ENCODE peak calls at places on chromosomes 12 and 14, in five cellular contexts. L is upper lobe of left lung, K is HCT116, G is lower leg skin, I is ovary. W is an unnamed sample.

GRCh38 chr14:58713677-58714076 is 75.9 kb downstream of the DACT1 start:
- DNase-seq in L (no peak), I (no peak), K (no peak), G (no peak), W (no peak)

GRCh38 chr12:49296034-49296835 is 1.3 kb downstream of the PRPH start:
- DNase-seq in K (no peak), G (no peak), L (peak; percentile 58), I (peak; percentile 60), W (peak; percentile 80)

GRCh38 chr12:42716521-42716920 is 127.0 kb upstream of the PRICKLE1 start:
- DNase-seq in I (no peak), K (no peak), G (no peak), L (no peak), W (no peak)

GRCh38 chr14:103315368-103315911 is 18.6 kb upstream of the EIF5 start:
- DNase-seq in G (peak; percentile 21), I (peak; percentile 58), L (peak; percentile 63), K (no peak), W (peak; percentile 44)

GRCh38 chr14:68663385-68664076 is 129.3 kb downstream of the ZFP36L1 start:
- DNase-seq in I (no peak), L (no peak), K (no peak), G (no peak), W (no peak)

GRCh38 chr14:63504628-63505027 is 38.5 kb downstream of the PPP2R5E start:
- DNase-seq in K (no peak), G (no peak), L (no peak), I (no peak), W (no peak)

GRCh38 chr12:72264548-72265175 is 7.5 kb upstream of the TRHDE start:
- DNase-seq in I (no peak), K (no peak), G (no peak), L (no peak), W (no peak)

GRCh38 chr12:50924131-50924438 is 28.3 kb upstream of the HIGD1C start:
- DNase-seq in I (no peak), K (no peak), L (no peak), G (no peak), W (no peak)

GRCh38 chr12:47781479-47782371 is 8.7 kb downstream of the SLC48A1 start:
- DNase-seq in I (no peak), K (no peak), G (peak; percentile 72), L (no peak), W (no peak)

GRCh38 chr14:69151458-69152180 is 1.3 kb downstream of the DCAF5 start:
- DNase-seq in I (peak; percentile 79), L (peak; percentile 88), G (peak; percentile 61), K (peak; percentile 48), W (peak; percentile 88)

GRCh38 chr12:80321653-80322052 is 122.4 kb upstream of the PTPRQ start:
- DNase-seq in I (no peak), L (no peak), G (no peak), K (no peak), W (no peak)

GRCh38 chr14:76768671-76769500 is 7.6 kb downstream of the VASH1 start:
- DNase-seq in K (no peak), L (no peak), I (no peak), G (no peak), W (no peak)

GRCh38 chr14:76770521-76771431 is 9.5 kb downstream of the VASH1 start:
- DNase-seq in L (no peak), I (no peak), K (no peak), G (peak; percentile 7), W (no peak)

GRCh38 chr14:76767681-76768055 is 6.4 kb downstream of the VASH1 start:
- DNase-seq in L (no peak), I (no peak), K (no peak), G (peak; percentile 9), W (no peak)

GRCh38 chr14:76769636-76770292 is 8.5 kb downstream of the VASH1 start:
- DNase-seq in L (no peak), K (no peak), G (no peak), I (no peak), W (no peak)

DNA sequence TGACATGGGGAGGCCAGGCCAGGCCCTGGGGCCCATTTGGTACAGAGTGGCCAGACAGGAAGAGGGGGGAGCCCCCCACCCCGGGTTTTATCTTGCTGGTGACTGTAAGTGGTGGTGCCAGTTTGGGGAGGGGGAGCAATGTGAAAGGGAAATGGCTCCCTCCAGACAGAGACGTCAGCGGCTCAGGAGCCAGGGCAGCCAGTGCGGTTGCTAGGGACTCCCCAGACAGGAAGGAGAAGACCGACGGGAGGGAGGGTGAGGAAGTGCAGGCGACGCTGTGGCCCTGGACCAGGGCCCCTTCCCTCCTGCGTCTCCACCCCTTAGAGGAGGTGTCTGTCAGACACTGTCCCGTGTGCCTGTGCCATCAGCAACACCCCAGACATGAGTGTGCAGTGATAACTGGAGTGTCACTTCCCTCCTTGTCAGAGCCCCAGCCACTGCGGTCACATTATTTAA is 7.0 kb downstream of the VASH1 start:
- DNase-seq in K (no peak), I (no peak), G (peak; percentile 22), L (peak; percentile 71), W (peak; percentile 92)
- TF ChIP-seq POLR2A in K (no peak), I (no peak), G (no peak), L (peak; percentile 19), W (peak; percentile 63)

GRCh38 chr12:120709976-120710804 is at the start of gene UNC119B:
- DNase-seq in K (no peak), L (peak; percentile 69), I (peak; percentile 83), G (peak; percentile 43), W (peak; percentile 68)
- TF ChIP-seq POLR2A in K (no peak), L (no peak), I (peak; percentile 53), G (no peak), W (peak; percentile 27)

GRCh38 chr12:100767950-100768349 is 26.6 kb upstream of the ANO4 start:
- DNase-seq in I (no peak), K (no peak), L (no peak), G (no peak), W (no peak)
- TF ChIP-seq POLR2A in I (no peak), K (no peak), L (no peak), G (no peak), W (no peak)

GRCh38 chr14:22838631-22839041 is 2.3 kb downstream of the MMP14 start:
- DNase-seq in K (no peak), I (peak; percentile 59), G (no peak), L (no peak), W (no peak)

GRCh38 chr14:22836301-22837058 is at the start of gene MMP14:
- DNase-seq in K (no peak), G (peak; percentile 84), I (peak; percentile 85), L (peak; percentile 73), W (no peak)

GRCh38 chr14:22837059-22837749 is 819 bp downstream of the MMP14 start:
- DNase-seq in L (no peak), K (no peak), G (no peak), I (peak; percentile 87), W (peak; percentile 69)

GRCh38 chr14:22839159-22839779 is 2.9 kb downstream of the MMP14 start:
- DNase-seq in G (peak; percentile 86), L (no peak), K (no peak), I (peak; percentile 39), W (no peak)

DNA sequence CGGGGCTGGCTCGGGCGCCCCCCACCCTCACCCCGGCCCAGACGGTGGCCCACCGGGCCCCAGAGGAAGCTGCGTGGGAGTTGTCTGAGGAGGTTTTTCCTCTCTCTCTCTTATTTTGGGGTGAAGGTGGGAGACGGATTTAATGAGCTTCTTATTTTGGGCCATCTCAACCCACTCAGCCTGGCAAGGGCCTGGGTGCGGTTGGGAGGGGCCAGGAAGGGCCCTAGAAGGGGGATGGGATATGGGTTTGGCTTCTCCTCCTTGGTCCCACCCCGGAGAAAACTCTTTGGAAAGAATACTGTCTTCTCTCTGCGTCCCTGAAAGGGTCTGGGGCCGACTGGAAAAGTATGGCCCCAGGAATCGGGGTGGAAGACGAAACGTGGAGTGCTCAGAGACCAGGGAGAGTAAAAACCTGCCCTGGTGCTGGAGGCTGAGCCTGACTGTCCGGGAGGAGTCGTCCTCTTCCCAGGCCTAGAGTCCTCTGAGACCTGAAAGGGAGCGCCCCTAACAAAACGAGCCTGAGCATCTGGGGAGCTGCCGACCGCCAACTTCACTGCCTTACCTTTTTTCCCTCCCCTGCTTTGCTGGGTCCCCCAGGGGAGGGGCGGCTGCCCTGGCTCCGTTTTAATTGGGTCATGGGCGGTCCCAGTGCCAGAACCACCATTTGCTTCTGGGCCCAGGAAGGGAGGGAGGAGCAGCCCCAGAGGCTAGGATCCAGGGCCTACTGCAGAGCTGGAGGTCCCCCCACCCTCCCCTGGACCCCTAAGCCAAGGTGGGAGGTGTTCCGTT is 1.6 kb downstream of the MMP14 start:
- DNase-seq in L (no peak), K (no peak), G (peak; percentile 83), I (peak; percentile 83), W (no peak)
- TF ChIP-seq POLR2A in L (no peak), K (no peak), G (peak; percentile 5), I (peak; percentile 54), W (no peak)

GRCh38 chr14:23800811-23801210 is 152.8 kb upstream of the DHRS4 start:
- DNase-seq in K (no peak), I (no peak), L (no peak), G (no peak), W (no peak)

GRCh38 chr14:23805761-23806160 is 147.8 kb upstream of the DHRS4 start:
- DNase-seq in L (no peak), G (no peak), K (no peak), I (no peak), W (no peak)

DNA sequence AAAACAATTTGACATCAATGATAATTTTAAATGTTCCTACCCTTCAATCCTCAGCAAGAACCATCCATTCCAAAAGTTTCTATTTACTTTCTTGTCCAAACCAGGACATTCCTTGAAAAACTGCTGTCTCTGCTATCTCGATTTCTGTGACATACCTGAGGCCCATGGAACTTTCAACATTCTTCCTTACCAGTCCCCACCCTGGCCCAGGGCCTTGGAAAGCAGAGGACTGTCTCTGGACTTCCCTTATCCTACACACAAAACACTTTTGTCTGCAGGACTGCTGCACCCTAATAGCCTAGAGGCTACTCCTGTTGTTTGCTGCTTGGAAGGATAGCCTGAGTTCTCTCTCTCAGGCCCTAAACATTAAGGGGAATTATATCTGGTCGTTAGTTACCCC is 151.8 kb upstream of the DHRS4 start:
- DNase-seq in K (no peak), L (no peak), I (no peak), G (no peak), W (no peak)
- TF ChIP-seq POLR2A in K (no peak), L (no peak), I (no peak), G (no peak), W (no peak)

DNA sequence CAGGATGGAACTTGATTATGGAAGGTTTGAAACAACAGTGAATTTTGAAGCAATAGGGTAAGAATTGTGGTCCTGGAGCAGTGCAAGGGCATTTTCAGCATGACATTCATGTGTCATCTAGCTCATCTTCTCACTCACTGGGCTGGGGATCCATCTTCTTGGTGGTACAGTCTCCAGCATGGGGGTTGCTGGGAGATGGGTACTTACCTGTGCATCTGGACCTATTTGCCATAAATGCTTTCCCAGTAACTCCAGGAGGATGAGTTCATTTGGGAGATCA is 7.2 kb downstream of the HSP90AA1 start:
- DNase-seq in L (no peak), K (no peak), I (no peak), G (no peak), W (peak; percentile 13)
- TF ChIP-seq POLR2A in L (no peak), K (no peak), I (no peak), G (no peak), W (no peak)

GRCh38 chr12:112022241-112023016 is 9.2 kb downstream of the ERP29 start:
- DNase-seq in G (no peak), I (no peak), L (no peak), K (no peak), W (no peak)
- TF ChIP-seq POLR2A in G (no peak), I (no peak), L (no peak), K (no peak), W (no peak)

W was measured in erythroblast.